ENCODE peak calls at places on chromosomes 3 and 15, in four cellular contexts. One of them, this sample, is unnamed.

GRCh38 chr15:45731331-45731730 is 96.5 kb downstream of the SQOR start:
- DNase-seq in HepG2: no peak
- DNase-seq in GM12878: no peak
- DNase-seq in H1: no peak
- DNase-seq in this sample: no peak

GRCh38 chr3:15315003-15315402 is 17.4 kb downstream of the SH3BP5 start:
- DNase-seq in H1: no peak
- DNase-seq in HepG2: no peak
- DNase-seq in GM12878: no peak
- DNase-seq in this sample: no peak

GRCh38 chr3:4939276-4939675 is 40.0 kb upstream of the BHLHE40 start:
- DNase-seq in HepG2: no peak
- DNase-seq in GM12878: no peak
- DNase-seq in H1: no peak
- DNase-seq in this sample: no peak

GRCh38 chr15:65553691-65554090 is 23.4 kb downstream of the HACD3 start:
- DNase-seq in H1: no peak
- DNase-seq in HepG2: no peak
- DNase-seq in GM12878: no peak
- DNase-seq in this sample: no peak

GRCh38 chr15:95235033-95235432 is 1003.7 kb downstream of the MCTP2 start:
- DNase-seq in H1: no peak
- DNase-seq in HepG2: no peak
- DNase-seq in GM12878: no peak
- DNase-seq in this sample: no peak

GRCh38 chr15:70382762-70383458 is 285.2 kb upstream of the TLE3 start:
- DNase-seq in HepG2: no peak
- DNase-seq in GM12878: no peak
- DNase-seq in H1: no peak
- DNase-seq in this sample: no peak

GRCh38 chr3:152038491-152038890 is 165.0 kb downstream of the SUCNR1 start:
- DNase-seq in HepG2: no peak
- DNase-seq in GM12878: no peak
- DNase-seq in H1: no peak
- DNase-seq in this sample: no peak

GRCh38 chr3:23435318-23435717 is 232.2 kb downstream of the UBE2E2 start:
- DNase-seq in GM12878: no peak
- DNase-seq in H1: no peak
- DNase-seq in HepG2: no peak
- DNase-seq in this sample: peak; percentile 15

GRCh38 chr15:35886765-35887164 is 340.8 kb upstream of the DPH6 start:
- DNase-seq in HepG2: no peak
- DNase-seq in GM12878: no peak
- DNase-seq in H1: no peak
- DNase-seq in this sample: no peak

GRCh38 chr3:160676547-160677303 is at the start of gene ARL14:
- DNase-seq in GM12878: no peak
- DNase-seq in HepG2: peak; percentile 12
- DNase-seq in H1: no peak
- DNase-seq in this sample: no peak

GRCh38 chr15:32042269-32042996 is 12.1 kb downstream of the CHRNA7 start:
- DNase-seq in GM12878: no peak
- DNase-seq in HepG2: no peak
- DNase-seq in H1: no peak
- DNase-seq in this sample: peak; percentile 6

GRCh38 chr3:121757812-121758545 is 8.4 kb upstream of the GOLGB1 start:
- DNase-seq in HepG2: no peak
- DNase-seq in H1: no peak
- DNase-seq in GM12878: no peak
- DNase-seq in this sample: no peak

GRCh38 chr3:188125076-188125475 is 28.9 kb upstream of the LPP start:
- DNase-seq in HepG2: no peak
- DNase-seq in H1: no peak
- DNase-seq in GM12878: no peak
- DNase-seq in this sample: no peak

GRCh38 chr3:64501298-64501906 is 186.4 kb downstream of the ADAMTS9 start:
- DNase-seq in HepG2: peak; percentile 97
- DNase-seq in GM12878: no peak
- DNase-seq in H1: no peak
- DNase-seq in this sample: no peak

GRCh38 chr3:162970292-162970691 is 1473.7 kb downstream of the OTOL1 start:
- DNase-seq in GM12878: no peak
- DNase-seq in HepG2: no peak
- DNase-seq in H1: no peak
- DNase-seq in this sample: no peak

GRCh38 chr3:160478338-160478737 is 28.8 kb upstream of the TRIM59 start:
- DNase-seq in HepG2: no peak
- DNase-seq in GM12878: no peak
- DNase-seq in H1: no peak
- DNase-seq in this sample: no peak

GRCh38 chr15:40787991-40788390 is 18.2 kb downstream of the C15orf62 start:
- DNase-seq in HepG2: no peak
- DNase-seq in GM12878: no peak
- DNase-seq in H1: no peak
- DNase-seq in this sample: no peak

GRCh38 chr3:5192568-5193319 is 5.2 kb downstream of the EDEM1 start:
- DNase-seq in H1: no peak
- DNase-seq in HepG2: no peak
- DNase-seq in GM12878: no peak
- DNase-seq in this sample: no peak

GRCh38 chr3:197456271-197457091 is 99.3 kb downstream of the BDH1 start:
- DNase-seq in HepG2: peak; percentile 69
- DNase-seq in H1: peak; percentile 80
- DNase-seq in GM12878: no peak
- DNase-seq in this sample: peak; percentile 22

GRCh38 chr15:42890161-42890913 is 30.2 kb downstream of the TTBK2 start:
- DNase-seq in GM12878: no peak
- DNase-seq in H1: no peak
- DNase-seq in HepG2: peak; percentile 16
- DNase-seq in this sample: no peak
- TF ChIP-seq SUZ12 in GM12878: no peak
- TF ChIP-seq SUZ12 in H1: no peak
- TF ChIP-seq SUZ12 in HepG2: no peak
- TF ChIP-seq SUZ12 in this sample: no peak

GRCh38 chr15:25900426-25900825 is 37.3 kb upstream of the ATP10A start:
- DNase-seq in HepG2: no peak
- DNase-seq in GM12878: no peak
- DNase-seq in H1: no peak
- DNase-seq in this sample: no peak
- TF ChIP-seq SP1 in HepG2: no peak
- TF ChIP-seq SP1 in GM12878: no peak
- TF ChIP-seq SP1 in H1: no peak
- TF ChIP-seq SP1 in this sample: no peak

GRCh38 chr15:99440029-99440428 is 125.8 kb upstream of the MEF2A start:
- DNase-seq in H1: no peak
- DNase-seq in HepG2: no peak
- DNase-seq in GM12878: no peak
- DNase-seq in this sample: no peak
- TF ChIP-seq SUZ12 in H1: no peak
- TF ChIP-seq SUZ12 in HepG2: no peak
- TF ChIP-seq SUZ12 in GM12878: no peak
- TF ChIP-seq SUZ12 in this sample: no peak

GRCh38 chr15:90619468-90619867 is 89.7 kb downstream of the CRTC3 start:
- DNase-seq in HepG2: no peak
- DNase-seq in H1: no peak
- DNase-seq in GM12878: no peak
- DNase-seq in this sample: no peak

GRCh38 chr15:90617668-90618097 is 88.0 kb downstream of the CRTC3 start:
- DNase-seq in H1: no peak
- DNase-seq in HepG2: no peak
- DNase-seq in GM12878: no peak
- DNase-seq in this sample: no peak

GRCh38 chr15:90619939-90620338 is 90.2 kb downstream of the CRTC3 start:
- DNase-seq in HepG2: no peak
- DNase-seq in H1: no peak
- DNase-seq in GM12878: no peak
- DNase-seq in this sample: no peak

GRCh38 chr15:90617171-90617570 is 87.4 kb downstream of the CRTC3 start:
- DNase-seq in HepG2: no peak
- DNase-seq in GM12878: no peak
- DNase-seq in H1: no peak
- DNase-seq in this sample: no peak

GRCh38 chr15:90618330-90619136 is 88.8 kb downstream of the CRTC3 start:
- DNase-seq in H1: no peak
- DNase-seq in HepG2: no peak
- DNase-seq in GM12878: no peak
- DNase-seq in this sample: no peak
- TF ChIP-seq SP1 in H1: no peak
- TF ChIP-seq SP1 in HepG2: no peak
- TF ChIP-seq SP1 in GM12878: no peak
- TF ChIP-seq SP1 in this sample: no peak

GRCh38 chr3:39350714-39351113 is 21.2 kb downstream of the CCR8 start:
- DNase-seq in GM12878: no peak
- DNase-seq in H1: no peak
- DNase-seq in HepG2: no peak
- DNase-seq in this sample: no peak

GRCh38 chr3:39347586-39347876 is 18.0 kb downstream of the CCR8 start:
- DNase-seq in GM12878: no peak
- DNase-seq in HepG2: no peak
- DNase-seq in H1: no peak
- DNase-seq in this sample: no peak

GRCh38 chr3:39344746-39345344 is 15.3 kb downstream of the CCR8 start:
- DNase-seq in GM12878: no peak
- DNase-seq in H1: no peak
- DNase-seq in HepG2: no peak
- DNase-seq in this sample: no peak

GRCh38 chr3:39346785-39347585 is 17.5 kb downstream of the CCR8 start:
- DNase-seq in HepG2: no peak
- DNase-seq in GM12878: no peak
- DNase-seq in H1: no peak
- DNase-seq in this sample: no peak

GRCh38 chr3:39349080-39349479 is 19.6 kb downstream of the CCR8 start:
- DNase-seq in GM12878: no peak
- DNase-seq in HepG2: peak; percentile 7
- DNase-seq in H1: no peak
- DNase-seq in this sample: no peak
- TF ChIP-seq SUZ12 in GM12878: no peak
- TF ChIP-seq SUZ12 in HepG2: no peak
- TF ChIP-seq SUZ12 in H1: no peak
- TF ChIP-seq SUZ12 in this sample: no peak

GRCh38 chr3:129745253-129745652 is 138.8 kb upstream of the PLXND1 start:
- DNase-seq in H1: no peak
- DNase-seq in GM12878: no peak
- DNase-seq in HepG2: no peak
- DNase-seq in this sample: no peak
- TF ChIP-seq SP1 in H1: no peak
- TF ChIP-seq SP1 in GM12878: no peak
- TF ChIP-seq SP1 in HepG2: no peak
- TF ChIP-seq SP1 in this sample: no peak

DNA sequence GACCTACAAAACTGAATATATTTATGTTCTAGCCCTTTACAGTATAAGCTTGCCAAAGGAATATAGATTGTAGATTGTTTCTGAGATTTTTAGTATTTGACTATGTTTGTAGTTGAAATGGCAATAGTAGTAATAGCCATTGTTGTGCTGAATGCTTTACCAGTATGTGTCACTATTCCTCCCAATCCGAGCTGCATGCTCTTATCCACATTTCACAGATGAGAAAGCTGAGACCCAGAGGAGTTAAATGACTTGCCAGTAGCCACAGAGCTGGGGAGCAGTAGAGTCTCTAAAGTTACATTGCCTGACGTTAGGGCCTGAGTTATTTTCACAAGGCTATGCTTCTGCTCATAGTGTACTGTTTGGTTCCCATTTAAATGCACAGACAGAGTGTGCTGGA is 3.3 kb upstream of the GLB1 start:
- DNase-seq in H1: no peak
- DNase-seq in GM12878: no peak
- DNase-seq in HepG2: no peak
- DNase-seq in this sample: no peak
- TF ChIP-seq SUZ12 in H1: no peak
- TF ChIP-seq SUZ12 in GM12878: no peak
- TF ChIP-seq SUZ12 in HepG2: no peak
- TF ChIP-seq SUZ12 in this sample: no peak